ENCODE peak calls at places on chromosome 22, in five cellular contexts. B is neural crest cell; O is upper lobe of right lung; U is Kasumi-1; R is stimulated activated CD4-positive, alpha-beta T cell treated with anti-CD3 and anti-CD28 coated beads, Interleukin-2, amount 100 ng/mL, for 24 hours. A is an unnamed sample.
A peak's percentile ranks its signal among the peaks of the same experiment; 100 is the strongest.

GRCh38 chr22:19495562-19496323 is 16.0 kb downstream of the CDC45 start:
- DNase-seq in R (no peak), B (no peak), O (no peak), U (peak; percentile 20), A (no peak)

GRCh38 chr22:39437836-39438704 is 18.7 kb upstream of the MGAT3 start:
- DNase-seq in B (no peak), O (no peak), U (no peak), R (no peak), A (no peak)

GRCh38 chr22:38262051-38262795 is 10.6 kb downstream of the TMEM184B start:
- DNase-seq in B (no peak), R (peak; percentile 61), U (no peak), O (peak; percentile 88), A (peak; percentile 28)

GRCh38 chr22:33896801-33897620 is 23.3 kb downstream of the LARGE1 start:
- DNase-seq in U (no peak), O (no peak), B (no peak), R (no peak), A (no peak)

GRCh38 chr22:26597480-26597879 is 7.5 kb upstream of the TPST2 start:
- DNase-seq in O (no peak), R (no peak), U (no peak), B (no peak), A (no peak)

GRCh38 chr22:39429916-39430575 is 26.8 kb upstream of the MGAT3 start:
- DNase-seq in O (no peak), U (no peak), R (no peak), B (no peak), A (no peak)

GRCh38 chr22:45868586-45869443 is 108.1 kb downstream of the WNT7B start:
- DNase-seq in O (no peak), R (no peak), B (no peak), U (peak; percentile 1), A (no peak)

GRCh38 chr22:44025171-44026065 is 1.3 kb downstream of the PARVB start:
- DNase-seq in B (no peak), R (no peak), U (peak; percentile 67), O (peak; percentile 68), A (no peak)

GRCh38 chr22:48422900-48423480 is 1404.7 kb downstream of the BRD1 start:
- DNase-seq in O (peak; percentile 29), B (no peak), U (no peak), R (no peak), A (no peak)

GRCh38 chr22:31327786-31328544 is 18.2 kb downstream of the PATZ1 start:
- DNase-seq in R (no peak), B (no peak), U (no peak), O (no peak), A (no peak)

GRCh38 chr22:38696606-38697005 is 4.1 kb downstream of the JOSD1 start:
- DNase-seq in U (peak; percentile 41), R (peak; percentile 33), O (no peak), B (no peak), A (no peak)